ENCODE peak calls at places on chromosomes 12 and 14, in four cellular contexts. G is ecto neural progenitor cell, B is ACHN, J is COR-L47. K is an unnamed sample.

GRCh38 chr14:23299558-23299957 is 3.1 kb downstream of the PPP1R3E start:
- DNase-seq in G (no peak), B (peak), J (peak), K (no peak)

GRCh38 chr14:61247935-61248334 is 33.2 kb downstream of the TMEM30B start:
- DNase-seq in G (no peak), B (no peak), J (no peak), K (no peak)

GRCh38 chr12:27498159-27498558 is 25.8 kb upstream of the PPFIBP1 start:
- DNase-seq in G (no peak), B (no peak), J (no peak), K (no peak)

GRCh38 chr14:67833403-67833802 is 13.8 kb downstream of the RAD51B start:
- DNase-seq in G (no peak), B (no peak), J (no peak), K (no peak)

GRCh38 chr14:37903561-37904191 is 304.0 kb upstream of the SSTR1 start:
- DNase-seq in G (no peak), B (peak), J (peak), K (peak)

GRCh38 chr14:80996049-80996901 is 40.9 kb downstream of the TSHR start:
- DNase-seq in G (no peak), B (peak), J (peak), K (peak)

GRCh38 chr12:3218150-3218845 is 141.1 kb downstream of the TSPAN9 start:
- DNase-seq in G (no peak), B (no peak), J (peak), K (no peak)

GRCh38 chr12:65681226-65681625 is 143.1 kb upstream of the HMGA2 start:
- DNase-seq in G (no peak), B (no peak), J (no peak), K (no peak)

GRCh38 chr12:121668750-121669524 is 517 bp downstream of the MORN3 start:
- DNase-seq in G (peak), B (peak), J (no peak), K (no peak)

GRCh38 chr12:57479376-57480115 is at the start of gene ARHGAP9:
- DNase-seq in G (no peak), B (no peak), J (no peak), K (no peak)

GRCh38 chr12:3185260-3185870 is 108.2 kb downstream of the TSPAN9 start:
- DNase-seq in G (no peak), B (no peak), J (no peak), K (no peak)

GRCh38 chr14:103549361-103550311 is 12.8 kb downstream of the BAG5 start:
- DNase-seq in G (peak), B (no peak), J (no peak), K (no peak)